ENCODE peak calls at places on chromosomes 12 and 14, in seven cellular contexts. X is NT2/D1, D is H1, S is GM12878, A is K562, W is HCT116, J is SK-N-SH. G is an unnamed sample.

GRCh38 chr12:29783773-29784666 is at the start of gene TMTC1:
- DNase-seq in J (peak; percentile 95), D (peak; percentile 34), X (peak; percentile 80), W (no peak), S (no peak), A (no peak), G (no peak)

GRCh38 chr12:109727039-109727723 is 13.6 kb downstream of the FAM222A start:
- DNase-seq in W (no peak), J (peak; percentile 36), X (no peak), A (no peak), D (no peak), S (no peak), G (peak; percentile 89)

GRCh38 chr14:71403673-71404072 is 496.4 kb downstream of the PCNX1 start:
- DNase-seq in J (peak; percentile 47), D (no peak), X (no peak), A (no peak), W (peak; percentile 2), S (peak; percentile 42), G (peak; percentile 39)

GRCh38 chr12:122080149-122081107 is 1.9 kb downstream of the MLXIP start:
- DNase-seq in J (peak; percentile 76), W (no peak), X (no peak), S (no peak), D (no peak), A (no peak), G (no peak)

GRCh38 chr12:101915856-101916255 is 38.5 kb downstream of the DRAM1 start:
- DNase-seq in J (no peak), A (no peak), S (no peak), W (no peak), X (no peak), D (no peak), G (no peak)

GRCh38 chr12:45732936-45733335 is 3.4 kb downstream of the ARID2 start:
- DNase-seq in A (no peak), X (no peak), J (no peak), W (no peak), S (no peak), D (no peak), G (no peak)

GRCh38 chr14:46063872-46064271 is 587.7 kb downstream of the RPL10L start:
- DNase-seq in A (no peak), S (no peak), D (no peak), J (peak; percentile 0), X (no peak), W (no peak), G (no peak)

GRCh38 chr12:109695961-109696461 is 17.6 kb upstream of the FAM222A start:
- DNase-seq in J (no peak), D (no peak), A (peak; percentile 57), S (no peak), X (no peak), W (peak; percentile 18), G (peak; percentile 85)

GRCh38 chr12:57063991-57064725 is 14.2 kb upstream of the MYO1A start:
- DNase-seq in S (peak; percentile 69), A (no peak), D (no peak), W (no peak), X (no peak), J (no peak), G (no peak)

GRCh38 chr12:117096643-117097042 is 2.6 kb downstream of the TESC start:
- DNase-seq in S (no peak), D (no peak), W (no peak), A (no peak), X (no peak), J (no peak), G (no peak)

GRCh38 chr12:31521972-31522371 is 69.0 kb downstream of the DENND5B start:
- DNase-seq in J (no peak), A (no peak), D (no peak), S (no peak), W (no peak), X (no peak), G (no peak)

GRCh38 chr12:109529618-109530300 is 43.5 kb downstream of the MMAB start:
- DNase-seq in S (no peak), A (no peak), W (no peak), X (peak; percentile 8), J (no peak), D (no peak), G (no peak)

DNA sequence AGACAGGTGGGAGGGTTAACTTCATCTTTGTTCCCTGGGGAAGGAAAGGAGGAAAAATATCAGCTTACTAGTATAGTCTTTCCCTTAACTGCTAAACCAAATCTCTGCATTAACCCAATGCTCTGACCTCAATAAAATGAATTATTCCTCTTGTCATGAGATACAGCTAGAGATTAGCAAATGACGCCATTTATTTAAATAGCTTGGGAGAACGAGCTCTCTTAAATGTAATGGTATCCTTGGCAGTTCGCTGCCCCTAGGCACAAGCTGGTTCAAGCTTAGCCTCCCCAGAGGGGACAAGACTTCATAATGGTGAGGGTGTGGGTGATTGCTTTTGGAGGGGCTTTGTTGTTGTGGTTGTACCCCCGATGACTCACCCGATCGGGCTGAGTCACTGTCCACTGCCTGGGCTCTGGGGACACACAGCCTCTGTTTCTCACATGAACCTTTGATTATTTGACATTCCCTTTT is 19.6 kb downstream of the FNTB start:
- DNase-seq in A (peak; percentile 42), W (no peak), D (no peak), X (no peak), J (no peak), S (no peak), G (no peak)
- TF ChIP-seq YY1 in A (no peak), W (no peak), D (no peak), X (no peak), J (no peak), S (no peak), G (no peak)

GRCh38 chr12:111334393-111334915 is 34.4 kb downstream of the PHETA1 start:
- DNase-seq in D (no peak), A (no peak), J (no peak), X (no peak), W (no peak), S (no peak), G (no peak)

GRCh38 chr12:111335811-111336210 is 33.1 kb downstream of the PHETA1 start:
- DNase-seq in X (no peak), J (no peak), W (no peak), S (no peak), D (no peak), A (no peak), G (no peak)

GRCh38 chr12:111328138-111328537 is 40.8 kb downstream of the PHETA1 start:
- DNase-seq in W (no peak), S (no peak), D (no peak), J (no peak), X (no peak), A (no peak), G (no peak)

GRCh38 chr12:111327474-111327873 is 41.4 kb downstream of the PHETA1 start:
- DNase-seq in D (no peak), W (no peak), S (no peak), X (no peak), J (no peak), A (peak; percentile 57), G (peak; percentile 5)

DNA sequence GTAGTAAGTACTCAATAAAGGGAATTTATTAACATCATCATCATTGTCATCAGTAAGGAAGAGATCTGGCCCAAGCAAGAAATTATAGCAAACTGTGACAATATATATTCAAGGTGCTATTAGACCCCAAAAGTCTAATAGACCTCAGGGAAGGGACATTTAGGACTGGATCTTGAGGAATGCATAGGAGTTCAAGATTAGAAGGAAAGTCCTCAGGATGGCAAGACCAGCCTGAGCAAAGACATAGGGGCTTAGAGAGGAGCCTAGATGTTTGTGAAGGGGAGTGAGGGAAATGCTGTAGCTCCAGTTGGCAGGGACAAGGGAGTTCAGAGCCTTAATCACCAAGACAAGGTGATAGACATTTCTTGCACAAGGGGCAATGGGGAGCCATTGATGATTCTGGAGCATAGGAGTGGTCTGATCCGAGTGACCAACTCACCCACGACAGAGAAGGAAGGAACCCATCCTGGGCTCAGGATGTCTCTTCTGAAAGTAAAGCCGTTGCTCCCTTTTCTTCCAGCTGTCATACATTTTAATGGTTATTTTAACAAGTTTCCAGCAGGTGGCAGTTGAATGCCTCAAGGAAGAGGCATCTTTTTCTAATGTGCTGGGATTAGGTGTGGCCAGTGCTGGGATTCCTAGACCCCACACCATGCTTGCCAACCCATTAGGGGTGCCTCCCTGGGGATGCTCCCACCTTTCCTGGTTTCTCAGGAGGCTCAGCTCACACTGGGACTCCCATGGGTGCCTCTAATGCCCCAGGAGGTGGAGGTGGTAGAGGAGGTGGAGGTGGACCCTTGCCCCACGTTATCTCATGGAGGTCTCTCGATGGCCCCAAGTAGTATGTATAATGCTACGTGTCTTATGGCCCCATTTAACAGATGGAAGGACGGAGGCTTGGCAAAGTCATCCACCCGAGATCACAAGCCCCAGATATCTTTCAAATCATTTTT is 37.8 kb downstream of the PHETA1 start:
- DNase-seq in W (peak; percentile 42), S (no peak), J (no peak), A (peak; percentile 40), X (peak; percentile 40), D (no peak), G (peak; percentile 59)
- TF ChIP-seq YY1 in W (no peak), S (no peak), J (no peak), A (no peak), X (no peak), D (no peak), G (no peak)

GRCh38 chr12:68619541-68619940 is 8.8 kb downstream of the RAP1B start:
- DNase-seq in A (no peak), S (no peak), W (no peak), X (no peak), J (no peak), D (no peak), G (no peak)

GRCh38 chr12:68621092-68622081 is 10.7 kb downstream of the RAP1B start:
- DNase-seq in X (no peak), A (no peak), S (no peak), D (no peak), J (no peak), W (no peak), G (no peak)

GRCh38 chr12:68623059-68623458 is 12.4 kb downstream of the RAP1B start:
- DNase-seq in X (no peak), W (no peak), S (no peak), D (no peak), A (no peak), J (no peak), G (no peak)

GRCh38 chr12:68622250-68622649 is 11.6 kb downstream of the RAP1B start:
- DNase-seq in X (no peak), D (no peak), A (no peak), W (no peak), S (no peak), J (no peak), G (no peak)

DNA sequence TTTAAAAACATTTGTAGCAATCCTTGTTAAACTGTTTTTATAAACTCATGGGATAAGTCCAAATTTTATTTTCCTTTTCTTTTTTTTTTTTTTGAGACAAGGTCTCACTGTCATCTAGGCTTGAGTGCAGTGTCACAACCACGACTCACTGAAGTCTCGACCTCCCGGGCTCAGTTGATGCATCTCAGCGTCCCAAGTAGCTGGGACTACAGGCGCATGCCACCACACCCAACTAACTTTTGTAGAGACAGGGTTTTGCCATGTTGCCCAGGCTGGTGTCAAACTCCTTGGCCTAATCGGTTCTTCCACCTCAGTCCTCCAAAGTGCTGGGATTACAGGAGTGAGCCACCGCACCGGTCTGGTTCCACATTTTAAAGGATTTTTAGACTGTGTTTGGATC is 9.8 kb downstream of the RAP1B start:
- DNase-seq in A (no peak), D (no peak), S (no peak), J (no peak), W (no peak), X (no peak), G (no peak)
- TF ChIP-seq YY1 in A (no peak), D (no peak), S (no peak), J (no peak), W (no peak), X (no peak), G (no peak)

GRCh38 chr14:66508846-66509621 is 1.1 kb downstream of the GPHN start:
- DNase-seq in A (no peak), W (no peak), D (no peak), S (peak; percentile 55), J (peak; percentile 69), X (no peak), G (no peak)
- TF ChIP-seq YY1 in A (no peak), W (no peak), D (no peak), S (no peak), J (no peak), X (no peak), G (no peak)